ENCODE peak calls at places on chromosomes 4 and X, in four cellular contexts. B is prostate gland, R is body of pancreas, V is IMR-90. W is an unnamed sample. For H3K4me1, the result is how much of the 10 kb centered on the place peaks cover.

GRCh38 chr4:119697887-119698393 is 69.3 kb upstream of the PDE5A start:
- DNase-seq in V (no peak), R (no peak), B (no peak), W (no peak)

GRCh38 chrX:38214551-38214950 is 6.1 kb downstream of the SRPX start:
- DNase-seq in R (no peak), V (peak), B (no peak), W (no peak)

GRCh38 chr4:147481577-147482109 is 746 bp downstream of the EDNRA start:
- DNase-seq in R (no peak), B (no peak), V (no peak), W (no peak)

GRCh38 chrX:24190500-24191156 is 41.1 kb downstream of the ZFX start:
- DNase-seq in B (no peak), R (peak), V (peak), W (no peak)

GRCh38 chrX:133594156-133594555 is 178.9 kb upstream of the GPC4 start:
- DNase-seq in V (no peak), R (no peak), B (no peak), W (no peak)

GRCh38 chrX:19772759-19773623 is 114.4 kb downstream of the SH3KBP1 start:
- DNase-seq in V (no peak), B (no peak), R (no peak), W (no peak)

GRCh38 chr4:26826721-26827120 is 33.9 kb upstream of the STIM2 start:
- DNase-seq in V (peak), B (no peak), R (peak), W (no peak)

GRCh38 chr4:162485486-162485885 is 321.7 kb upstream of the FSTL5 start:
- DNase-seq in R (no peak), V (no peak), B (no peak), W (no peak)

GRCh38 chr4:160026720-160027119 is 923.8 kb downstream of the RAPGEF2 start:
- DNase-seq in B (no peak), V (no peak), R (no peak), W (no peak)

DNA sequence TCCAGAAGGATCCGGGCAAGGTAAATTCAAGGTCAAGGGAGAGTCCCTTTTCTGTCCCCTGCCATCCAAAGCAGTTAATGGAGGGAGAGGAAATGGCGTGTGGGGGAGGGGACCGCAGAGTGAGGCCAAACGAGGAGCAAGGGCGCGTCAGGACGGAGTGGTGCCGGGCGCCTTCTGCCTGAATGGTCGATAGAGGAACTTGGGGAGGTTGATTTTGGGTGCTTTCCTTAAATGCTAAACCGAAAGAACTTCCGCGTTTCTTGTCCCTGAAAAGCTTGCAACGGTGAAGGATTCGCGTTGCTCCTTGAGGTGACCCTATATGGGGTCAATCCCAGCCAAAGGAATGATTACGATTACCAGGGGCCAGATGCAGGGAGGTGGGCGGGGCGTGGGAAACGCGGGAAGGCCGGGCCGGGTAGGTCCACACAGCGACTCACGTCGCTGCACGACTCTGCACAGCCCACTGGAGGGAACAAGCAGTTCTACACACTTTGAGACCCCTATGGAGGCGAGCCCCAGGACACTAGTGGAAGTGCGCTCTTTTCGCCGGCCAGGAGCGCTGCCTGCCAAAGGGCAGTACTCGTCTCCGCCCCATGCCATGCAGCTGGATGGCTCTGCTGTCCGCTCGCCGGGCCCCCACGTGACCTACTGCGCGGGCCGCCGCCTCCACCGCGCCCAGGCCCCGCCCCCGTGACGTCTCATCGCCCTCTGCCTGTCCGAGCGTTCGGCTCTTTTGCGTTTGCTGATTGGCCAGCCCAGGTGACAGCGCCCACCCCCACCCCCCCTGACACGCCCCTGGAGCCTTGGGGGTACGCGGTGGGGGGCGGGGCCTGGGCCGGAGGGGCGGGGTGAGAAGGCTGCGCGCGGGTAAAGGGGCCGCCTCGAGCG is 452 bp upstream of the GK start:
- DNase-seq in R (peak), V (peak), B (peak), W (peak)
- TF ChIP-seq POLR2A in R (peak), V (no peak), B (peak), W (no peak)

GRCh38 chr4:2177443-2178093 is 64.4 kb downstream of the HAUS3 start:
- DNase-seq in R (no peak), B (no peak), V (no peak), W (no peak)
- TF ChIP-seq CTCF in R (no peak), B (no peak), V (no peak), W (no peak)

DNA sequence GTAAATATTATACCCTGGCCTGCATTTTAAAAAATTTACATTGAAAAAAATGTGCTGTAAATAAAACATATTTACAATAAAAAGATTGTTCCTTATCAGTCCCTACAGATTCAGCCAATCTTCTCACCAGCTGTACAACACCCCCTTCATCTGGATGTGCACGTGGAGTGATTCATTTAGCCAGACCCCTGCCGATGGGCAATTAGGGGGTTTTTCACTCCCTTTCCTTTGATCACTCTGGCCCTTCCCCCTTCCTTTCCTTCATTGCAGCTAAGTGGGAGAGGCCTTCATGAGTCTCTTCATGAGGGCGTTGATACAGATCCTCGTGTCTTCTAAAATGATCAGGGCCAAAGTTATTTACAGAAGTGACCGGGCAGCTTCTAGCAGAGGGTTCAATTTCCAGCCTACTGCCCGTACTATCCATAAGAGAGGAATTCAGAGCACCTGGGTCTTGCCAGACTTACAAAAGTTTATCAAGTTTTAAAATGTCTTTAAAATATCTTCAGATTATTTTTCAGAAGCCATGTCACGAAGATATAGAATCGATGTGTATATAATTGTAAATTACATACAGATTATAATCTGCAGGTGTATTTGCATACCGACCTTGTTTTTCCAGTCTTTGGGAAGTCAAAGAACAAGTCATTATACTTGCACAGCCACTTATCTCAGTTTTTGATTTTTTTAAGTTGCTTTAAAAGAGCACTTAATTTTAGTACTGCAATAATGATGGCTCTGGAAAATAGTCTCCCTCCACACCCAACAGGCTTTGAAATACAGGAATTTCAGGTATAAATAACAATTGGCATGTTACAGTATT is 21.4 kb upstream of the RASL11B start:
- DNase-seq in R (no peak), B (no peak), V (no peak), W (no peak)
- H3K4me1 ChIP-seq in R (under half), B (under half), V (under half), W (under half)

GRCh38 chrX:386768-387575 is at the start of gene PPP2R3B:
- DNase-seq in R (peak), V (peak), B (peak), W (peak)
- TF ChIP-seq POLR2A in R (peak), V (peak), B (peak), W (peak)